ENCODE peak calls at places on chromosome 2, in nine cellular contexts. Q, I, Y, G, Z, W, T, M and R are unnamed samples.

GRCh38 chr2:8080063-8080462 is 601.8 kb upstream of the ID2 start:
- DNase-seq in Q (no peak), I (no peak), Y (no peak), G (no peak), Z (no peak), W (no peak), T (no peak), M (no peak), R (no peak)

GRCh38 chr2:151156431-151156830 is 105.2 kb downstream of the RBM43 start:
- DNase-seq in Q (no peak), I (no peak), Y (no peak), G (no peak), Z (peak), W (no peak), T (no peak), M (no peak), R (no peak)

GRCh38 chr2:11242545-11243174 is 87.4 kb downstream of the SLC66A3 start:
- DNase-seq in Q (no peak), I (no peak), Y (no peak), G (no peak), Z (no peak), W (no peak), T (no peak), M (no peak), R (no peak)

GRCh38 chr2:236166781-236167296 is 1.3 kb downstream of the GBX2 start:
- DNase-seq in Q (no peak), I (no peak), Y (no peak), G (no peak), Z (no peak), W (no peak), T (no peak), M (no peak), R (no peak)

GRCh38 chr2:210660-211059 is 53.2 kb downstream of the SH3YL1 start:
- DNase-seq in Q (no peak), I (no peak), Y (no peak), G (no peak), Z (no peak), W (no peak), T (no peak), M (no peak), R (no peak)

GRCh38 chr2:50401772-50402653 is 629.9 kb downstream of the NRXN1 start:
- DNase-seq in Q (peak), I (peak), Y (peak), G (peak), Z (peak), W (no peak), T (peak), M (peak), R (peak)

GRCh38 chr2:43293744-43294695 is 67.6 kb upstream of the ZFP36L2 start:
- DNase-seq in Q (peak), I (peak), Y (no peak), G (peak), Z (peak), W (no peak), T (peak), M (peak), R (peak)

GRCh38 chr2:221572180-221572820 is at the start of gene EPHA4:
- DNase-seq in Q (peak), I (peak), Y (peak), G (peak), Z (peak), W (peak), T (peak), M (peak), R (peak)

GRCh38 chr2:171703574-171704347 is 16.5 kb downstream of the DYNC1I2 start:
- DNase-seq in Q (peak), I (peak), Y (no peak), G (no peak), Z (peak), W (peak), T (no peak), M (no peak), R (peak)

GRCh38 chr2:220163486-220163885 is 536.1 kb downstream of the SLC4A3 start:
- DNase-seq in Q (no peak), I (no peak), Y (no peak), G (no peak), Z (peak), W (no peak), T (no peak), M (no peak), R (no peak)

GRCh38 chr2:98561902-98562695 is 46.2 kb downstream of the COA5 start:
- DNase-seq in Q (no peak), I (no peak), Y (no peak), G (no peak), Z (no peak), W (no peak), T (no peak), M (no peak), R (no peak)

GRCh38 chr2:73897240-73897583 is 4.4 kb downstream of the ACTG2 start:
- DNase-seq in Q (no peak), I (peak), Y (no peak), G (no peak), Z (no peak), W (no peak), T (no peak), M (no peak), R (no peak)

GRCh38 chr2:10487144-10488104 is 39.3 kb upstream of the ODC1 start:
- DNase-seq in Q (peak), I (no peak), Y (no peak), G (no peak), Z (no peak), W (no peak), T (no peak), M (no peak), R (peak)

GRCh38 chr2:158845869-158846268 is 50.8 kb downstream of the DAPL1 start:
- DNase-seq in Q (no peak), I (no peak), Y (no peak), G (no peak), Z (peak), W (no peak), T (no peak), M (no peak), R (no peak)

GRCh38 chr2:112658301-112658700 is 12.6 kb downstream of the SLC20A1 start:
- DNase-seq in Q (no peak), I (no peak), Y (no peak), G (no peak), Z (no peak), W (no peak), T (no peak), M (no peak), R (no peak)

GRCh38 chr2:230643576-230644291 is 68.9 kb upstream of the CAB39 start:
- DNase-seq in Q (no peak), I (no peak), Y (no peak), G (peak), Z (no peak), W (no peak), T (no peak), M (peak), R (no peak)

GRCh38 chr2:36452279-36452678 is 96.7 kb downstream of the CRIM1 start:
- DNase-seq in Q (no peak), I (no peak), Y (no peak), G (no peak), Z (peak), W (no peak), T (no peak), M (no peak), R (no peak)

GRCh38 chr2:156784034-156784433 is 347.9 kb downstream of the GPD2 start:
- DNase-seq in Q (no peak), I (no peak), Y (no peak), G (no peak), Z (no peak), W (no peak), T (no peak), M (no peak), R (no peak)